ENCODE peak calls at places on chromosomes 3 and 15, in seven cellular contexts. Q, A, C, U, G, B and J are unnamed samples.

GRCh38 chr15:48645558-48646330 is at the start of gene FBN1:
- DNase-seq in U (peak), C (peak), Q (no peak), B (no peak), G (peak), A (peak), J (peak)

GRCh38 chr15:48939686-48940085 is 24.0 kb downstream of the SHC4 start:
- DNase-seq in Q (no peak), A (peak), C (no peak), B (no peak), G (no peak), U (no peak), J (no peak)

GRCh38 chr15:38818156-38818745 is 253.6 kb upstream of the RASGRP1 start:
- DNase-seq in A (no peak), G (no peak), Q (no peak), C (no peak), U (no peak), B (no peak), J (no peak)

GRCh38 chr3:58416191-58416590 is 17.4 kb downstream of the PDHB start:
- DNase-seq in G (no peak), B (no peak), U (no peak), Q (no peak), C (no peak), A (no peak), J (no peak)

GRCh38 chr3:80668600-80669281 is 900.9 kb upstream of the ROBO1 start:
- DNase-seq in B (no peak), A (no peak), Q (no peak), U (no peak), G (no peak), C (no peak), J (peak)

GRCh38 chr3:124966557-124967480 is 32.3 kb upstream of the MUC13 start:
- DNase-seq in B (no peak), U (no peak), G (no peak), A (no peak), Q (no peak), C (no peak), J (no peak)

GRCh38 chr3:40243056-40243455 is 66.5 kb upstream of the EIF1B start:
- DNase-seq in G (no peak), C (no peak), B (no peak), Q (no peak), U (no peak), A (no peak), J (no peak)

GRCh38 chr3:16214366-16214765 is 39.9 kb downstream of the GALNT15 start:
- DNase-seq in C (no peak), B (no peak), G (no peak), A (no peak), Q (no peak), U (no peak), J (no peak)

GRCh38 chr3:36804295-36805055 is 40.1 kb upstream of the DCLK3 start:
- DNase-seq in B (no peak), U (no peak), Q (no peak), G (no peak), A (peak), C (no peak), J (no peak)

GRCh38 chr3:130826516-130826915 is 67.4 kb upstream of the ATP2C1 start:
- DNase-seq in G (no peak), A (no peak), B (no peak), Q (no peak), C (no peak), U (no peak), J (no peak)

GRCh38 chr15:26358708-26359107 is 414.2 kb downstream of the GABRB3 start:
- DNase-seq in B (no peak), U (no peak), C (no peak), A (no peak), Q (no peak), G (no peak), J (no peak)

GRCh38 chr15:70528270-70528706 is 235.1 kb downstream of the UACA start:
- DNase-seq in B (peak), G (no peak), Q (no peak), U (no peak), A (peak), C (peak), J (peak)

GRCh38 chr3:18135083-18135814 is 289.9 kb downstream of the SATB1 start:
- DNase-seq in U (no peak), A (no peak), B (no peak), C (no peak), Q (no peak), G (no peak), J (no peak)

GRCh38 chr3:106711650-106712049 is 665.6 kb upstream of the CCDC54 start:
- DNase-seq in U (no peak), B (no peak), C (no peak), G (no peak), A (peak), Q (no peak), J (no peak)

GRCh38 chr3:138646527-138646926 is 38.0 kb downstream of the FAIM start:
- DNase-seq in C (no peak), Q (no peak), U (no peak), B (no peak), G (no peak), A (no peak), J (no peak)

GRCh38 chr3:32577621-32578556 is 7.2 kb upstream of the DYNC1LI1 start:
- DNase-seq in G (no peak), B (no peak), A (no peak), C (no peak), U (peak), Q (no peak), J (no peak)

GRCh38 chr3:108145578-108145977 is 54.7 kb upstream of the CD47 start:
- DNase-seq in B (no peak), G (no peak), A (no peak), Q (no peak), C (no peak), U (no peak), J (no peak)

GRCh38 chr15:99719096-99719541 is 14.1 kb downstream of the LYSMD4 start:
- DNase-seq in C (no peak), B (no peak), Q (no peak), A (no peak), G (no peak), U (no peak), J (no peak)

GRCh38 chr15:34927726-34928125 is 41.8 kb downstream of the AQR start:
- DNase-seq in B (no peak), G (no peak), Q (no peak), A (no peak), C (no peak), U (no peak), J (no peak)

GRCh38 chr15:74651251-74651741 is 35.7 kb downstream of the CLK3 start:
- DNase-seq in C (no peak), G (no peak), A (no peak), B (no peak), Q (no peak), U (no peak), J (no peak)

GRCh38 chr3:10883478-10884234 is 67.6 kb downstream of the SLC6A11 start:
- DNase-seq in Q (no peak), A (peak), U (no peak), G (no peak), C (no peak), B (no peak), J (no peak)

GRCh38 chr15:99951471-99951870 is 218.2 kb upstream of the LYSMD4 start:
- DNase-seq in A (no peak), C (no peak), B (no peak), Q (no peak), G (no peak), U (no peak), J (no peak)

GRCh38 chr15:69045810-69046209 is 31.3 kb downstream of the NOX5 start:
- DNase-seq in B (no peak), U (no peak), Q (no peak), G (no peak), A (no peak), C (no peak), J (no peak)

GRCh38 chr15:45351229-45351628 is 27.1 kb downstream of the GATM start:
- DNase-seq in U (no peak), B (no peak), G (no peak), Q (no peak), A (no peak), C (no peak), J (no peak)

GRCh38 chr15:51243774-51244173 is 94.6 kb downstream of the CYP19A1 start:
- DNase-seq in C (no peak), A (no peak), Q (no peak), B (no peak), G (no peak), U (no peak), J (no peak)

GRCh38 chr3:187066228-187066995 is 72.9 kb downstream of the RPL39L start:
- DNase-seq in G (no peak), C (no peak), Q (no peak), B (peak), U (no peak), A (peak), J (no peak)